ENCODE peak calls at places on chromosomes 3 and 15, in eight cellular contexts. P, Z, H, S, Y, K, D and Q are unnamed samples.

GRCh38 chr3:125107861-125108567 is 52.2 kb upstream of the HEG1 start:
- DNase-seq in P (no peak), Z (peak; percentile 90), H (peak; percentile 63), S (no peak), Y (peak; percentile 77), K (no peak), D (no peak), Q (no peak)

GRCh38 chr15:91942676-91943417 is 89.3 kb downstream of the SLCO3A1 start:
- DNase-seq in P (peak; percentile 63), Z (peak; percentile 94), H (peak; percentile 94), S (peak; percentile 98), Y (peak; percentile 92), K (no peak), D (peak; percentile 49), Q (no peak)

GRCh38 chr3:194407423-194407822 is 8.4 kb upstream of the GP5 start:
- DNase-seq in P (no peak), Z (peak; percentile 60), H (no peak), S (no peak), Y (no peak), K (no peak), D (no peak), Q (no peak)

GRCh38 chr3:42190701-42191442 is 75.1 kb downstream of the CCK start:
- DNase-seq in P (no peak), Z (peak; percentile 77), H (peak; percentile 9), S (peak; percentile 59), Y (peak; percentile 49), K (peak; percentile 62), D (peak; percentile 83), Q (peak; percentile 79)

GRCh38 chr3:67947808-67948508 is 293.5 kb upstream of the SUCLG2 start:
- DNase-seq in P (peak; percentile 8), Z (no peak), H (no peak), S (no peak), Y (no peak), K (no peak), D (peak; percentile 25), Q (peak; percentile 18)

GRCh38 chr15:41994171-41994650 is 21.9 kb upstream of the EHD4 start:
- DNase-seq in P (no peak), Z (no peak), H (no peak), S (no peak), Y (no peak), K (no peak), D (no peak), Q (no peak)

GRCh38 chr15:100596792-100597191 is 5.2 kb downstream of the LINS1 start:
- DNase-seq in P (no peak), Z (peak; percentile 38), H (peak; percentile 67), S (no peak), Y (no peak), K (no peak), D (no peak), Q (no peak)

GRCh38 chr3:193872265-193872753 is 263.6 kb upstream of the HES1 start:
- DNase-seq in P (no peak), Z (peak; percentile 96), H (peak; percentile 99), S (peak; percentile 66), Y (peak; percentile 82), K (peak; percentile 96), D (no peak), Q (no peak)

DNA sequence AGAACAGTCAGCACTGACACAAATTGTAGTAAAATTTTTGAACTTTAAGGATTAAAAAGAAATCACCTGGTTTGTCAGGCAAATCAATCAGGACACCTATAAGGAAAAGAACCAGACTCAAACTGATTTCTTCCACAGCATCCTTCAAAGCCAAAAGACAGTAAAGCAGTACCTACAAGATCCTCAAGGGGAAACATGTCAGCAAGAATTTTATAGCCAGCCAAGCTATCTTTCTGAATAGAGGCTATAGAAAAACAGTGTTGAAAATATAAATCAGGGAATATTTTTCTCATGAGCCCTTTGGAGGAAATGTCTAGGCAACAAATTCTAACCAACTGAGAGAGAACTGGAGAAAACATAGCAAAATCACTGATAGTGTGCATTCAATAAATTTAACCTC is 301.4 kb upstream of the UBE2E2 start:
- DNase-seq in P (no peak), Z (no peak), H (no peak), S (no peak), Y (no peak), K (no peak), D (no peak), Q (no peak)
- TF ChIP-seq CTCF in P (no peak), Z (peak; percentile 24), H (peak; percentile 7), S (no peak), Y (no peak), K (no peak), D (no peak), Q (peak; percentile 25)

GRCh38 chr3:9932535-9932842 is 1.1 kb upstream of the CRELD1 start:
- DNase-seq in P (no peak), Z (no peak), H (no peak), S (no peak), Y (no peak), K (no peak), D (no peak), Q (no peak)

GRCh38 chr3:9934993-9935392 is 1.4 kb downstream of the CRELD1 start:
- DNase-seq in P (no peak), Z (no peak), H (no peak), S (no peak), Y (no peak), K (no peak), D (no peak), Q (no peak)

GRCh38 chr3:9932843-9933560 is 632 bp upstream of the CRELD1 start:
- DNase-seq in P (peak; percentile 85), Z (peak; percentile 86), H (peak; percentile 47), S (peak; percentile 94), Y (peak; percentile 51), K (no peak), D (peak; percentile 79), Q (peak; percentile 87)

GRCh38 chr3:9934235-9934621 is 594 bp downstream of the CRELD1 start:
- DNase-seq in P (no peak), Z (no peak), H (no peak), S (peak; percentile 59), Y (no peak), K (no peak), D (peak; percentile 28), Q (no peak)

GRCh38 chr3:9933561-9934234 is at the start of gene CRELD1:
- DNase-seq in P (peak; percentile 96), Z (peak; percentile 97), H (peak; percentile 82), S (peak; percentile 97), Y (peak; percentile 79), K (peak; percentile 75), D (peak; percentile 95), Q (peak; percentile 92)
- TF ChIP-seq CTCF in P (no peak), Z (no peak), H (no peak), S (no peak), Y (no peak), K (no peak), D (no peak), Q (peak; percentile 6)

DNA sequence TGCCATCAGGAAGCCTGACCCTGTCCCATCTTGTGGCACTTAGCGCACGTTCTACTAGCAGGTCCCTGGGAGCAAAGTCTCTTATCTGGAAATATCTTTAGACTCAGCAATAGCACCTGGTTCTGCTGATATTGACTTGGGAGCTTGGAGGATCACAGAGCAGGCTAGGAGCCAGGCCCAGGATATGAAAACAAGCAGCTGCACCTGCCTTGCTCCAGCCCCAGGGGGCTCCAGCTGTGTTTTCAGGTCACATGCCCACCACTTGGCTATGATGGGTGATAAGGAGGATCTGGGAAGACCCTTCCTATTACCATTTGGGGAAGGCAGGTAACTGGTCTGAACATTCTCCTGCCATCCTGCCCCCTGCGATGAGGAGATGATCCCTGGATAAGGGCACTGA is 87.8 kb downstream of the C3orf70 start:
- DNase-seq in P (no peak), Z (no peak), H (no peak), S (no peak), Y (no peak), K (no peak), D (no peak), Q (no peak)
- TF ChIP-seq CTCF in P (no peak), Z (no peak), H (no peak), S (peak; percentile 3), Y (no peak), K (peak; percentile 15), D (no peak), Q (no peak)

GRCh38 chr3:188526057-188526456 is 372.1 kb downstream of the LPP start:
- DNase-seq in P (no peak), Z (peak; percentile 43), H (no peak), S (peak; percentile 1), Y (peak; percentile 33), K (no peak), D (no peak), Q (no peak)
- TF ChIP-seq CTCF in P (no peak), Z (no peak), H (no peak), S (no peak), Y (peak; percentile 19), K (no peak), D (no peak), Q (no peak)

DNA sequence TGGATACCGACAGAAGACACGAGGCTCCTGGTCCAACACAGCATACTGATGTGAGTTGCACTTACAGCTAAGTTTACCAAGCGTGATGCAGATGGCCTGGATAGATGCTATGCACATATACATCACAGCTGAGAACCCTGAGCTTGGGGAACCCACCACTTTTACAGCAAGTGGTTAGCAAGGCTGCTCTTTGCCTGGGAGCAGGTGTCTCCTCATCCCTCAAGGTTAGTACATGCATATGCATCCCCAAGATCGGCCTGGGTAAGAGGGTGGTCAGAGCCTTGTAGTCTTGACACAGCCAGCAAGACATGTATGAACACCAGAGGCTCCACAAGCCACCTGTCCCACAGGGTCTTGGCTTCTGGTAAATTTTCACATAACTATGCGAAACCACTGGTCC is 28.3 kb downstream of the LRRC2 start:
- DNase-seq in P (no peak), Z (no peak), H (no peak), S (no peak), Y (no peak), K (no peak), D (no peak), Q (no peak)
- TF ChIP-seq CTCF in P (no peak), Z (no peak), H (no peak), S (no peak), Y (no peak), K (no peak), D (no peak), Q (no peak)

GRCh38 chr15:66287461-66288055 is 5.8 kb upstream of the DIS3L start:
- DNase-seq in P (no peak), Z (peak; percentile 69), H (no peak), S (peak; percentile 33), Y (peak; percentile 26), K (no peak), D (no peak), Q (no peak)
- TF ChIP-seq CTCF in P (peak; percentile 70), Z (peak; percentile 48), H (peak; percentile 65), S (peak; percentile 35), Y (peak; percentile 74), K (peak; percentile 46), D (peak; percentile 67), Q (peak; percentile 90)

GRCh38 chr15:31577103-31577502 is 250.5 kb downstream of the KLF13 start:
- DNase-seq in P (no peak), Z (no peak), H (no peak), S (no peak), Y (no peak), K (no peak), D (no peak), Q (no peak)
- TF ChIP-seq CTCF in P (no peak), Z (no peak), H (no peak), S (no peak), Y (no peak), K (no peak), D (no peak), Q (no peak)

GRCh38 chr15:81633889-81634288 is 259.9 kb upstream of the TMC3 start:
- DNase-seq in P (no peak), Z (no peak), H (no peak), S (no peak), Y (no peak), K (no peak), D (no peak), Q (no peak)
- TF ChIP-seq CTCF in P (no peak), Z (no peak), H (no peak), S (no peak), Y (no peak), K (no peak), D (no peak), Q (no peak)

GRCh38 chr15:59741274-59741906 is 52.3 kb upstream of the BNIP2 start:
- DNase-seq in P (no peak), Z (peak; percentile 40), H (peak; percentile 10), S (peak; percentile 29), Y (peak; percentile 9), K (no peak), D (peak; percentile 24), Q (peak; percentile 25)
- TF ChIP-seq CTCF in P (peak; percentile 16), Z (peak; percentile 18), H (peak; percentile 62), S (peak; percentile 33), Y (peak; percentile 30), K (peak; percentile 31), D (no peak), Q (no peak)